ENCODE peak calls at places on chromosomes 4 and X, in eight cellular contexts. One of them, this sample, is unnamed.

GRCh38 chr4:848803-849477 is 23.0 kb upstream of the CPLX1 start:
- DNase-seq in HCT116: no peak
- DNase-seq in testis: no peak
- DNase-seq in choroid plexus epithelial cell: no peak
- DNase-seq in upper lobe of left lung: no peak
- DNase-seq in fibroblast of mammary gland: peak; percentile 24
- DNase-seq in mucosa of descending colon: no peak
- DNase-seq in GM23338: no peak
- DNase-seq in this sample: no peak

GRCh38 chrX:152635941-152636340 is 1.8 kb upstream of the GABRQ start:
- DNase-seq in fibroblast of mammary gland: peak; percentile 65
- DNase-seq in upper lobe of left lung: no peak
- DNase-seq in testis: peak; percentile 58
- DNase-seq in HCT116: peak; percentile 59
- DNase-seq in mucosa of descending colon: peak; percentile 28
- DNase-seq in choroid plexus epithelial cell: peak; percentile 83
- DNase-seq in GM23338: peak; percentile 79
- DNase-seq in this sample: peak; percentile 52

GRCh38 chr4:86688026-86688425 is 93.9 kb downstream of the PTPN13 start:
- DNase-seq in fibroblast of mammary gland: no peak
- DNase-seq in upper lobe of left lung: no peak
- DNase-seq in HCT116: no peak
- DNase-seq in choroid plexus epithelial cell: no peak
- DNase-seq in mucosa of descending colon: no peak
- DNase-seq in GM23338: no peak
- DNase-seq in testis: no peak
- DNase-seq in this sample: no peak

GRCh38 chrX:50905334-50905733 is 5.2 kb upstream of the BMP15 start:
- DNase-seq in GM23338: peak; percentile 38
- DNase-seq in upper lobe of left lung: no peak
- DNase-seq in choroid plexus epithelial cell: no peak
- DNase-seq in mucosa of descending colon: peak; percentile 27
- DNase-seq in HCT116: no peak
- DNase-seq in fibroblast of mammary gland: no peak
- DNase-seq in testis: peak; percentile 21
- DNase-seq in this sample: no peak

GRCh38 chr4:32689520-32689919 is 1969.4 kb downstream of the PCDH7 start:
- DNase-seq in fibroblast of mammary gland: peak; percentile 30
- DNase-seq in testis: no peak
- DNase-seq in choroid plexus epithelial cell: peak; percentile 23
- DNase-seq in GM23338: no peak
- DNase-seq in HCT116: peak; percentile 0
- DNase-seq in upper lobe of left lung: no peak
- DNase-seq in mucosa of descending colon: no peak
- DNase-seq in this sample: no peak

GRCh38 chrX:68710870-68711576 is 63.6 kb downstream of the STARD8 start:
- DNase-seq in fibroblast of mammary gland: peak; percentile 54
- DNase-seq in GM23338: peak; percentile 76
- DNase-seq in mucosa of descending colon: peak; percentile 21
- DNase-seq in choroid plexus epithelial cell: peak; percentile 76
- DNase-seq in upper lobe of left lung: peak; percentile 41
- DNase-seq in testis: peak; percentile 28
- DNase-seq in HCT116: peak; percentile 32
- DNase-seq in this sample: peak; percentile 31

GRCh38 chr4:37522996-37523395 is 163.2 kb downstream of the RELL1 start:
- DNase-seq in mucosa of descending colon: no peak
- DNase-seq in upper lobe of left lung: no peak
- DNase-seq in testis: no peak
- DNase-seq in GM23338: peak; percentile 10
- DNase-seq in fibroblast of mammary gland: no peak
- DNase-seq in choroid plexus epithelial cell: no peak
- DNase-seq in HCT116: no peak
- DNase-seq in this sample: no peak

GRCh38 chr4:1843852-1844251 is 12.1 kb downstream of the LETM1 start:
- DNase-seq in mucosa of descending colon: no peak
- DNase-seq in testis: peak; percentile 69
- DNase-seq in choroid plexus epithelial cell: peak; percentile 82
- DNase-seq in HCT116: no peak
- DNase-seq in fibroblast of mammary gland: peak; percentile 76
- DNase-seq in GM23338: no peak
- DNase-seq in upper lobe of left lung: no peak
- DNase-seq in this sample: no peak

GRCh38 chr4:7651461-7651921 is 216.8 kb upstream of the PSAPL1 start:
- DNase-seq in HCT116: no peak
- DNase-seq in choroid plexus epithelial cell: peak; percentile 68
- DNase-seq in mucosa of descending colon: no peak
- DNase-seq in testis: peak; percentile 76
- DNase-seq in GM23338: peak; percentile 48
- DNase-seq in upper lobe of left lung: no peak
- DNase-seq in fibroblast of mammary gland: peak; percentile 48
- DNase-seq in this sample: peak; percentile 50

GRCh38 chrX:114675365-114675764 is 91.5 kb downstream of the HTR2C start:
- DNase-seq in choroid plexus epithelial cell: peak; percentile 21
- DNase-seq in HCT116: no peak
- DNase-seq in GM23338: no peak
- DNase-seq in upper lobe of left lung: no peak
- DNase-seq in mucosa of descending colon: no peak
- DNase-seq in testis: no peak
- DNase-seq in fibroblast of mammary gland: peak; percentile 67
- DNase-seq in this sample: no peak

GRCh38 chr4:3659131-3659530 is 107.1 kb upstream of the ADRA2C start:
- DNase-seq in fibroblast of mammary gland: no peak
- DNase-seq in HCT116: no peak
- DNase-seq in testis: no peak
- DNase-seq in mucosa of descending colon: no peak
- DNase-seq in GM23338: no peak
- DNase-seq in choroid plexus epithelial cell: no peak
- DNase-seq in upper lobe of left lung: no peak
- DNase-seq in this sample: no peak

GRCh38 chrX:123083924-123084323 is 100.2 kb upstream of the GRIA3 start:
- DNase-seq in upper lobe of left lung: no peak
- DNase-seq in GM23338: no peak
- DNase-seq in fibroblast of mammary gland: peak; percentile 90
- DNase-seq in testis: no peak
- DNase-seq in mucosa of descending colon: no peak
- DNase-seq in choroid plexus epithelial cell: peak; percentile 19
- DNase-seq in HCT116: no peak
- DNase-seq in this sample: no peak

GRCh38 chrX:99383786-99384185 is 1026.3 kb downstream of the PCDH19 start:
- DNase-seq in GM23338: no peak
- DNase-seq in HCT116: no peak
- DNase-seq in choroid plexus epithelial cell: no peak
- DNase-seq in mucosa of descending colon: no peak
- DNase-seq in testis: no peak
- DNase-seq in upper lobe of left lung: no peak
- DNase-seq in fibroblast of mammary gland: no peak
- DNase-seq in this sample: no peak

GRCh38 chr4:41133619-41134018 is 80.7 kb downstream of the APBB2 start:
- DNase-seq in upper lobe of left lung: no peak
- DNase-seq in GM23338: peak; percentile 83
- DNase-seq in HCT116: no peak
- DNase-seq in mucosa of descending colon: no peak
- DNase-seq in testis: no peak
- DNase-seq in choroid plexus epithelial cell: no peak
- DNase-seq in fibroblast of mammary gland: no peak
- DNase-seq in this sample: no peak

GRCh38 chr4:7759221-7759620 is 180.4 kb downstream of the AFAP1 start:
- DNase-seq in choroid plexus epithelial cell: no peak
- DNase-seq in mucosa of descending colon: no peak
- DNase-seq in HCT116: no peak
- DNase-seq in upper lobe of left lung: no peak
- DNase-seq in GM23338: no peak
- DNase-seq in fibroblast of mammary gland: no peak
- DNase-seq in testis: no peak
- DNase-seq in this sample: no peak

GRCh38 chrX:11287505-11287904 is 5.7 kb upstream of the AMELX start:
- DNase-seq in upper lobe of left lung: no peak
- DNase-seq in GM23338: no peak
- DNase-seq in testis: no peak
- DNase-seq in HCT116: no peak
- DNase-seq in fibroblast of mammary gland: peak; percentile 50
- DNase-seq in mucosa of descending colon: no peak
- DNase-seq in choroid plexus epithelial cell: peak; percentile 17
- DNase-seq in this sample: no peak

GRCh38 chrX:45229348-45229747 is 28.7 kb upstream of the DIPK2B start:
- DNase-seq in mucosa of descending colon: no peak
- DNase-seq in GM23338: no peak
- DNase-seq in HCT116: no peak
- DNase-seq in upper lobe of left lung: no peak
- DNase-seq in choroid plexus epithelial cell: no peak
- DNase-seq in testis: no peak
- DNase-seq in fibroblast of mammary gland: no peak
- DNase-seq in this sample: no peak

GRCh38 chr4:57113870-57114269 is 3.7 kb upstream of the IGFBP7 start:
- DNase-seq in upper lobe of left lung: no peak
- DNase-seq in HCT116: no peak
- DNase-seq in mucosa of descending colon: no peak
- DNase-seq in testis: no peak
- DNase-seq in GM23338: peak; percentile 17
- DNase-seq in fibroblast of mammary gland: no peak
- DNase-seq in choroid plexus epithelial cell: no peak
- DNase-seq in this sample: no peak

GRCh38 chr4:7394681-7395451 is 39.9 kb downstream of the PSAPL1 start:
- DNase-seq in upper lobe of left lung: peak; percentile 16
- DNase-seq in testis: no peak
- DNase-seq in fibroblast of mammary gland: no peak
- DNase-seq in GM23338: no peak
- DNase-seq in HCT116: no peak
- DNase-seq in choroid plexus epithelial cell: no peak
- DNase-seq in mucosa of descending colon: no peak
- DNase-seq in this sample: no peak

GRCh38 chr4:117771647-117772337 is 262.5 kb upstream of the NDST3 start:
- DNase-seq in testis: no peak
- DNase-seq in choroid plexus epithelial cell: no peak
- DNase-seq in fibroblast of mammary gland: no peak
- DNase-seq in upper lobe of left lung: no peak
- DNase-seq in GM23338: peak; percentile 56
- DNase-seq in HCT116: peak; percentile 7
- DNase-seq in mucosa of descending colon: peak; percentile 9
- DNase-seq in this sample: no peak

GRCh38 chr4:144343143-144343755 is 202.7 kb upstream of the GYPA start:
- DNase-seq in fibroblast of mammary gland: peak; percentile 76
- DNase-seq in choroid plexus epithelial cell: no peak
- DNase-seq in HCT116: no peak
- DNase-seq in upper lobe of left lung: no peak
- DNase-seq in GM23338: no peak
- DNase-seq in testis: no peak
- DNase-seq in mucosa of descending colon: no peak
- DNase-seq in this sample: no peak

GRCh38 chrX:107709266-107709795 is 66.3 kb downstream of the TSC22D3 start:
- DNase-seq in testis: no peak
- DNase-seq in mucosa of descending colon: no peak
- DNase-seq in GM23338: no peak
- DNase-seq in HCT116: no peak
- DNase-seq in choroid plexus epithelial cell: no peak
- DNase-seq in upper lobe of left lung: no peak
- DNase-seq in fibroblast of mammary gland: no peak
- DNase-seq in this sample: no peak

GRCh38 chrX:107712231-107713204 is 63.1 kb downstream of the TSC22D3 start:
- DNase-seq in GM23338: no peak
- DNase-seq in testis: peak; percentile 18
- DNase-seq in upper lobe of left lung: peak; percentile 68
- DNase-seq in HCT116: no peak
- DNase-seq in choroid plexus epithelial cell: peak; percentile 72
- DNase-seq in mucosa of descending colon: no peak
- DNase-seq in fibroblast of mammary gland: peak; percentile 86
- DNase-seq in this sample: peak; percentile 46

GRCh38 chrX:107708762-107709161 is 66.8 kb downstream of the TSC22D3 start:
- DNase-seq in choroid plexus epithelial cell: no peak
- DNase-seq in testis: no peak
- DNase-seq in HCT116: no peak
- DNase-seq in GM23338: no peak
- DNase-seq in mucosa of descending colon: no peak
- DNase-seq in upper lobe of left lung: no peak
- DNase-seq in fibroblast of mammary gland: no peak
- DNase-seq in this sample: no peak

GRCh38 chrX:107711521-107712041 is 64.0 kb downstream of the TSC22D3 start:
- DNase-seq in testis: no peak
- DNase-seq in upper lobe of left lung: no peak
- DNase-seq in fibroblast of mammary gland: peak; percentile 29
- DNase-seq in choroid plexus epithelial cell: peak; percentile 39
- DNase-seq in GM23338: no peak
- DNase-seq in HCT116: no peak
- DNase-seq in mucosa of descending colon: no peak
- DNase-seq in this sample: no peak

GRCh38 chrX:107710617-107711391 is 64.8 kb downstream of the TSC22D3 start:
- DNase-seq in fibroblast of mammary gland: peak; percentile 97
- DNase-seq in testis: peak; percentile 64
- DNase-seq in mucosa of descending colon: peak; percentile 42
- DNase-seq in choroid plexus epithelial cell: peak; percentile 97
- DNase-seq in upper lobe of left lung: peak; percentile 64
- DNase-seq in HCT116: peak; percentile 33
- DNase-seq in GM23338: peak; percentile 76
- DNase-seq in this sample: no peak
- H3K4me3 ChIP-seq in fibroblast of mammary gland: no peak overlapping the region
- H3K4me3 ChIP-seq in testis: no peak overlapping the region
- H3K4me3 ChIP-seq in mucosa of descending colon: no peak overlapping the region
- H3K4me3 ChIP-seq in choroid plexus epithelial cell: no peak overlapping the region
- H3K4me3 ChIP-seq in upper lobe of left lung: no peak overlapping the region
- H3K4me3 ChIP-seq in HCT116: no peak overlapping the region
- H3K4me3 ChIP-seq in GM23338: no peak overlapping the region
- H3K4me3 ChIP-seq in this sample: no peak overlapping the region

GRCh38 chr4:153131478-153132069 is 72.7 kb upstream of the TRIM2 start:
- DNase-seq in GM23338: peak; percentile 41
- DNase-seq in mucosa of descending colon: no peak
- DNase-seq in fibroblast of mammary gland: no peak
- DNase-seq in HCT116: no peak
- DNase-seq in choroid plexus epithelial cell: peak; percentile 23
- DNase-seq in upper lobe of left lung: no peak
- DNase-seq in testis: no peak
- DNase-seq in this sample: no peak
- TF ChIP-seq CTCF in GM23338: no peak
- TF ChIP-seq CTCF in mucosa of descending colon: no peak
- TF ChIP-seq CTCF in fibroblast of mammary gland: no peak
- TF ChIP-seq CTCF in HCT116: no peak
- TF ChIP-seq CTCF in choroid plexus epithelial cell: no peak
- TF ChIP-seq CTCF in upper lobe of left lung: no peak
- TF ChIP-seq CTCF in testis: no peak
- TF ChIP-seq CTCF in this sample: no peak

DNA sequence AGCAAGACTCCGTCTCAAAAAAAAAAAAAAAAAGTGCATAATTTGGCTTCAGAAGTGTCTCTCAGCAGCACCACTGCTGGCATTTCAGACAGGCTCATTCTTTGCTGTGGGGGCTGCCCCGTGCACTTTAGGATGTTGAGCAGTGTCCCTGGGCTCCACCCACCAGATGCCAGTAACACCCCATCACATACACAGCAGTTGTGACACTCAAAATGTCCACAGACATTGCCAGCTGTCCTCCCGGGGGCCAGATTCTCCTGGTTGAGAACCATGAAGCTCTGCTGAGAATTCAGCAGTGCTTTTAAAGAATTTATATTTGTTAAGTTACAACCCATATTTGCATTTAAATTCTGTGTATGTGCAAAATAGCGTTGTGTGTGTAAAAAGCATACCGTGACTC is 19.3 kb upstream of the CLCN4 start:
- DNase-seq in choroid plexus epithelial cell: no peak
- DNase-seq in GM23338: no peak
- DNase-seq in testis: no peak
- DNase-seq in upper lobe of left lung: no peak
- DNase-seq in fibroblast of mammary gland: no peak
- DNase-seq in HCT116: no peak
- DNase-seq in mucosa of descending colon: no peak
- DNase-seq in this sample: no peak
- H3K4me3 ChIP-seq in choroid plexus epithelial cell: no peak overlapping the region
- H3K4me3 ChIP-seq in GM23338: no peak overlapping the region
- H3K4me3 ChIP-seq in testis: no peak overlapping the region
- H3K4me3 ChIP-seq in upper lobe of left lung: no peak overlapping the region
- H3K4me3 ChIP-seq in fibroblast of mammary gland: no peak overlapping the region
- H3K4me3 ChIP-seq in HCT116: no peak overlapping the region
- H3K4me3 ChIP-seq in mucosa of descending colon: no peak overlapping the region
- H3K4me3 ChIP-seq in this sample: no peak overlapping the region

GRCh38 chr4:140807491-140808257 is 51.5 kb upstream of the TBC1D9 start:
- DNase-seq in testis: no peak
- DNase-seq in upper lobe of left lung: no peak
- DNase-seq in GM23338: no peak
- DNase-seq in mucosa of descending colon: no peak
- DNase-seq in choroid plexus epithelial cell: peak; percentile 82
- DNase-seq in fibroblast of mammary gland: no peak
- DNase-seq in HCT116: no peak
- DNase-seq in this sample: no peak
- TF ChIP-seq CTCF in testis: no peak
- TF ChIP-seq CTCF in upper lobe of left lung: no peak
- TF ChIP-seq CTCF in GM23338: no peak
- TF ChIP-seq CTCF in mucosa of descending colon: no peak
- TF ChIP-seq CTCF in choroid plexus epithelial cell: peak; percentile 18
- TF ChIP-seq CTCF in fibroblast of mammary gland: no peak
- TF ChIP-seq CTCF in HCT116: no peak
- TF ChIP-seq CTCF in this sample: no peak

This sample was measured in thyroid gland.